ENCODE peak calls at places on chromosomes 3 and 15, in nine cellular contexts. One of them, this sample, is unnamed.

GRCh38 chr3:109071349-109072142 is 46.4 kb downstream of the MORC1 start:
- DNase-seq in GM23248: no peak
- DNase-seq in posterior cingulate gyrus: no peak
- DNase-seq in activated T-cell treated with anti-CD3 and anti-CD28 coated beads, Interleukin-2, amount 50 U/mL, for 72 hours: no peak
- DNase-seq in cortex of kidney: no peak
- DNase-seq in GM06990: peak; percentile 24
- DNase-seq in T follicular helper cell: no peak
- DNase-seq in GM23338: peak; percentile 10
- DNase-seq in NCI-H2081: no peak
- DNase-seq in this sample: no peak

GRCh38 chr3:177237206-177237605 is 39.9 kb upstream of the TBL1XR1 start:
- DNase-seq in GM23248: peak; percentile 7
- DNase-seq in posterior cingulate gyrus: no peak
- DNase-seq in activated T-cell treated with anti-CD3 and anti-CD28 coated beads, Interleukin-2, amount 50 U/mL, for 72 hours: no peak
- DNase-seq in cortex of kidney: no peak
- DNase-seq in GM06990: no peak
- DNase-seq in T follicular helper cell: no peak
- DNase-seq in GM23338: no peak
- DNase-seq in NCI-H2081: no peak
- DNase-seq in this sample: no peak

GRCh38 chr15:67777773-67778172 is 47.5 kb upstream of the SKOR1 start:
- DNase-seq in GM23248: no peak
- DNase-seq in posterior cingulate gyrus: no peak
- DNase-seq in activated T-cell treated with anti-CD3 and anti-CD28 coated beads, Interleukin-2, amount 50 U/mL, for 72 hours: no peak
- DNase-seq in cortex of kidney: no peak
- DNase-seq in GM06990: no peak
- DNase-seq in T follicular helper cell: no peak
- DNase-seq in GM23338: no peak
- DNase-seq in NCI-H2081: no peak
- DNase-seq in this sample: no peak

GRCh38 chr3:135992072-135992471 is 26.5 kb downstream of the PPP2R3A start:
- DNase-seq in GM23248: peak; percentile 92
- DNase-seq in posterior cingulate gyrus: no peak
- DNase-seq in activated T-cell treated with anti-CD3 and anti-CD28 coated beads, Interleukin-2, amount 50 U/mL, for 72 hours: no peak
- DNase-seq in cortex of kidney: no peak
- DNase-seq in GM06990: no peak
- DNase-seq in T follicular helper cell: no peak
- DNase-seq in GM23338: no peak
- DNase-seq in NCI-H2081: no peak
- DNase-seq in this sample: no peak

GRCh38 chr3:56885879-56886647 is 84.3 kb upstream of the ARHGEF3 start:
- DNase-seq in GM23248: no peak
- DNase-seq in posterior cingulate gyrus: no peak
- DNase-seq in activated T-cell treated with anti-CD3 and anti-CD28 coated beads, Interleukin-2, amount 50 U/mL, for 72 hours: no peak
- DNase-seq in cortex of kidney: no peak
- DNase-seq in GM06990: no peak
- DNase-seq in T follicular helper cell: no peak
- DNase-seq in GM23338: no peak
- DNase-seq in NCI-H2081: no peak
- DNase-seq in this sample: no peak

GRCh38 chr15:97904196-97904572 is 56.3 kb upstream of the ARRDC4 start:
- DNase-seq in GM23248: peak; percentile 89
- DNase-seq in posterior cingulate gyrus: peak; percentile 74
- DNase-seq in activated T-cell treated with anti-CD3 and anti-CD28 coated beads, Interleukin-2, amount 50 U/mL, for 72 hours: peak; percentile 15
- DNase-seq in cortex of kidney: no peak
- DNase-seq in GM06990: no peak
- DNase-seq in T follicular helper cell: no peak
- DNase-seq in GM23338: peak; percentile 90
- DNase-seq in NCI-H2081: peak; percentile 82
- DNase-seq in this sample: peak; percentile 71

GRCh38 chr3:84141571-84141970 is 817.2 kb upstream of the CADM2 start:
- DNase-seq in GM23248: no peak
- DNase-seq in posterior cingulate gyrus: no peak
- DNase-seq in activated T-cell treated with anti-CD3 and anti-CD28 coated beads, Interleukin-2, amount 50 U/mL, for 72 hours: no peak
- DNase-seq in cortex of kidney: no peak
- DNase-seq in GM06990: no peak
- DNase-seq in T follicular helper cell: no peak
- DNase-seq in GM23338: no peak
- DNase-seq in NCI-H2081: no peak
- DNase-seq in this sample: no peak

GRCh38 chr15:68220967-68221366 is 8.6 kb downstream of the CLN6 start:
- DNase-seq in GM23248: no peak
- DNase-seq in posterior cingulate gyrus: no peak
- DNase-seq in activated T-cell treated with anti-CD3 and anti-CD28 coated beads, Interleukin-2, amount 50 U/mL, for 72 hours: no peak
- DNase-seq in cortex of kidney: no peak
- DNase-seq in GM06990: no peak
- DNase-seq in T follicular helper cell: no peak
- DNase-seq in GM23338: no peak
- DNase-seq in NCI-H2081: no peak
- DNase-seq in this sample: no peak

GRCh38 chr3:75985432-75985831 is 200.1 kb upstream of the ZNF717 start:
- DNase-seq in GM23248: no peak
- DNase-seq in posterior cingulate gyrus: no peak
- DNase-seq in activated T-cell treated with anti-CD3 and anti-CD28 coated beads, Interleukin-2, amount 50 U/mL, for 72 hours: no peak
- DNase-seq in cortex of kidney: no peak
- DNase-seq in GM06990: no peak
- DNase-seq in T follicular helper cell: no peak
- DNase-seq in GM23338: no peak
- DNase-seq in NCI-H2081: no peak
- DNase-seq in this sample: no peak

This sample was measured in HuH-7.